ENCODE peak calls at places on chromosomes 13 and 19, in nine cellular contexts. A, X, M, H, O, C, Z, D and B are unnamed samples.

GRCh38 chr19:38031423-38031770 is 124.4 kb downstream of the SIPA1L3 start:
- DNase-seq in A (no peak), X (no peak), M (no peak), H (no peak), O (peak), C (no peak), Z (no peak), D (peak), B (peak)

GRCh38 chr19:34838753-34839431 is 65.9 kb upstream of the ZNF599 start:
- DNase-seq in A (no peak), X (no peak), M (no peak), H (peak), O (no peak), C (no peak), Z (no peak), D (no peak), B (no peak)

GRCh38 chr13:33723772-33724435 is 94.0 kb upstream of the RFC3 start:
- DNase-seq in A (peak), X (peak), M (peak), H (peak), O (peak), C (peak), Z (peak), D (peak), B (peak)

GRCh38 chr13:90420683-90421082 is 926.8 kb upstream of the MIR17HG start:
- DNase-seq in A (no peak), X (no peak), M (peak), H (no peak), O (no peak), C (no peak), Z (no peak), D (no peak), B (no peak)

GRCh38 chr19:44745386-44745831 is 3.1 kb upstream of the BCL3 start:
- DNase-seq in A (no peak), X (no peak), M (peak), H (no peak), O (peak), C (no peak), Z (no peak), D (no peak), B (no peak)

GRCh38 chr13:81773263-81773662 is 1432.3 kb upstream of the SPRY2 start:
- DNase-seq in A (no peak), X (no peak), M (no peak), H (no peak), O (no peak), C (no peak), Z (no peak), D (no peak), B (no peak)

GRCh38 chr13:76758257-76758656 is 127.9 kb downstream of the KCTD12 start:
- DNase-seq in A (no peak), X (no peak), M (no peak), H (no peak), O (no peak), C (no peak), Z (no peak), D (peak), B (no peak)

GRCh38 chr19:5935473-5936307 is 21.6 kb downstream of the CAPS start:
- DNase-seq in A (no peak), X (no peak), M (peak), H (no peak), O (no peak), C (no peak), Z (no peak), D (no peak), B (no peak)

GRCh38 chr13:102974574-102975195 is 91.5 kb downstream of the SLC10A2 start:
- DNase-seq in A (no peak), X (no peak), M (no peak), H (no peak), O (no peak), C (no peak), Z (no peak), D (no peak), B (no peak)

GRCh38 chr13:25881946-25882574 is 169.8 kb downstream of the SHISA2 start:
- DNase-seq in A (no peak), X (no peak), M (peak), H (no peak), O (no peak), C (no peak), Z (no peak), D (peak), B (peak)

GRCh38 chr13:114130708-114131580 is 1.5 kb downstream of the RASA3 start:
- DNase-seq in A (no peak), X (peak), M (peak), H (peak), O (peak), C (no peak), Z (no peak), D (peak), B (peak)

GRCh38 chr19:23378948-23379347 is 16.3 kb downstream of the ZNF91 start:
- DNase-seq in A (no peak), X (no peak), M (no peak), H (no peak), O (no peak), C (no peak), Z (no peak), D (no peak), B (no peak)

GRCh38 chr19:2424686-2425621 is 2.4 kb downstream of the TIMM13 start:
- DNase-seq in A (no peak), X (peak), M (peak), H (peak), O (no peak), C (no peak), Z (no peak), D (peak), B (no peak)

GRCh38 chr13:31424130-31424729 is 224.5 kb downstream of the B3GLCT start:
- DNase-seq in A (peak), X (peak), M (peak), H (peak), O (peak), C (no peak), Z (peak), D (peak), B (peak)

GRCh38 chr19:10227215-10227971 is 3.7 kb downstream of the S1PR2 start:
- DNase-seq in A (no peak), X (peak), M (peak), H (no peak), O (no peak), C (no peak), Z (no peak), D (no peak), B (no peak)

GRCh38 chr19:35260694-35261304 is 8.0 kb upstream of the USF2 start:
- DNase-seq in A (no peak), X (no peak), M (no peak), H (no peak), O (no peak), C (no peak), Z (no peak), D (no peak), B (no peak)

GRCh38 chr19:14492756-14493337 is 3.1 kb downstream of the GIPC1 start:
- DNase-seq in A (no peak), X (no peak), M (no peak), H (no peak), O (no peak), C (no peak), Z (no peak), D (no peak), B (no peak)

GRCh38 chr13:93336733-93337132 is 110.1 kb downstream of the GPC6 start:
- DNase-seq in A (no peak), X (no peak), M (no peak), H (no peak), O (no peak), C (no peak), Z (no peak), D (no peak), B (no peak)

GRCh38 chr19:54248016-54248601 is 5.5 kb upstream of the LILRA6 start:
- DNase-seq in A (no peak), X (peak), M (no peak), H (peak), O (no peak), C (no peak), Z (no peak), D (peak), B (no peak)

GRCh38 chr19:3346677-3347353 is 19.6 kb upstream of the NFIC start:
- DNase-seq in A (no peak), X (peak), M (peak), H (no peak), O (no peak), C (no peak), Z (no peak), D (no peak), B (no peak)

GRCh38 chr19:7522072-7522922 is at the start of gene MCOLN1:
- DNase-seq in A (peak), X (peak), M (peak), H (peak), O (peak), C (peak), Z (peak), D (peak), B (peak)

GRCh38 chr13:72061613-72062012 is 194.6 kb upstream of the DACH1 start:
- DNase-seq in A (no peak), X (no peak), M (no peak), H (no peak), O (no peak), C (no peak), Z (no peak), D (no peak), B (no peak)

GRCh38 chr13:110233181-110233641 is 73.7 kb downstream of the COL4A1 start:
- DNase-seq in A (no peak), X (no peak), M (peak), H (no peak), O (no peak), C (no peak), Z (no peak), D (peak), B (peak)

GRCh38 chr13:100356889-100357288 is 231.7 kb downstream of the GGACT start:
- DNase-seq in A (no peak), X (no peak), M (no peak), H (no peak), O (no peak), C (no peak), Z (no peak), D (no peak), B (no peak)

GRCh38 chr13:71368301-71368700 is 498.7 kb downstream of the DACH1 start:
- DNase-seq in A (no peak), X (no peak), M (no peak), H (no peak), O (no peak), C (no peak), Z (no peak), D (no peak), B (no peak)

GRCh38 chr13:98221234-98221633 is 44.2 kb upstream of the RNF113B start:
- DNase-seq in A (no peak), X (no peak), M (no peak), H (no peak), O (no peak), C (no peak), Z (no peak), D (no peak), B (no peak)

GRCh38 chr13:41458187-41458938 is 1.0 kb downstream of the RGCC start:
- DNase-seq in A (peak), X (peak), M (peak), H (peak), O (no peak), C (no peak), Z (no peak), D (no peak), B (no peak)

GRCh38 chr13:49810825-49811526 is 18.5 kb upstream of the KPNA3 start:
- DNase-seq in A (no peak), X (no peak), M (peak), H (no peak), O (peak), C (no peak), Z (no peak), D (peak), B (no peak)

GRCh38 chr13:73697166-73697565 is 437.0 kb downstream of the KLF12 start:
- DNase-seq in A (no peak), X (no peak), M (no peak), H (no peak), O (no peak), C (no peak), Z (no peak), D (no peak), B (no peak)

GRCh38 chr19:46654621-46655152 is 6.3 kb downstream of the DACT3 start:
- DNase-seq in A (no peak), X (peak), M (no peak), H (no peak), O (no peak), C (no peak), Z (no peak), D (no peak), B (no peak)

GRCh38 chr13:109667754-109668360 is 118.5 kb downstream of the IRS2 start:
- DNase-seq in A (no peak), X (no peak), M (no peak), H (no peak), O (no peak), C (no peak), Z (no peak), D (no peak), B (no peak)